ENCODE peak calls at places on chromosome 16, in four cellular contexts. F is K562, V is upper lobe of left lung, T is ascending aorta. A is an unnamed sample.

GRCh38 chr16:71568541-71568940 is 8.4 kb downstream of the TAT start:
- DNase-seq in F (no peak), V (no peak), T (no peak), A (no peak)

GRCh38 chr16:57656342-57656955 is 11.7 kb upstream of the ADGRG3 start:
- DNase-seq in F (no peak), V (no peak), T (no peak), A (no peak)

GRCh38 chr16:86573215-86573614 is 5.1 kb upstream of the FOXL1 start:
- DNase-seq in F (no peak), V (no peak), T (no peak), A (no peak)

GRCh38 chr16:31707743-31708335 is 165.8 kb upstream of the ZNF267 start:
- DNase-seq in F (no peak), V (no peak), T (no peak), A (no peak)

GRCh38 chr16:67246081-67246944 is 968 bp downstream of the FHOD1 start:
- DNase-seq in F (peak; percentile 87), V (peak; percentile 95), T (peak; percentile 87), A (peak; percentile 94)

GRCh38 chr16:75097941-75098897 is 18.4 kb downstream of the LDHD start:
- DNase-seq in F (no peak), V (no peak), T (no peak), A (peak; percentile 59)

GRCh38 chr16:28188085-28188916 is 23.5 kb downstream of the XPO6 start:
- DNase-seq in F (no peak), V (no peak), T (no peak), A (no peak)

GRCh38 chr16:2425008-2425518 is 4.2 kb upstream of the CCNF start:
- DNase-seq in F (no peak), V (no peak), T (peak; percentile 43), A (no peak)

GRCh38 chr16:48959204-48959603 is 322.4 kb downstream of the CBLN1 start:
- DNase-seq in F (peak; percentile 2), V (no peak), T (no peak), A (no peak)

GRCh38 chr16:8899709-8900317 is 17.7 kb downstream of the LITAFD start:
- DNase-seq in F (no peak), V (no peak), T (no peak), A (no peak)

GRCh38 chr16:48076455-48077012 is 79.3 kb downstream of the ABCC12 start:
- DNase-seq in F (no peak), V (no peak), T (no peak), A (no peak)

GRCh38 chr16:70556063-70556462 is 32.4 kb downstream of the SF3B3 start:
- DNase-seq in F (no peak), V (no peak), T (no peak), A (no peak)

GRCh38 chr16:3725291-3725690 is 8.0 kb upstream of the TRAP1 start:
- DNase-seq in F (no peak), V (no peak), T (no peak), A (no peak)

GRCh38 chr16:85931596-85932402 is 32.8 kb downstream of the IRF8 start:
- DNase-seq in F (no peak), V (peak; percentile 53), T (no peak), A (no peak)

GRCh38 chr16:65083181-65083845 is 38.5 kb downstream of the CDH11 start:
- DNase-seq in F (no peak), V (no peak), T (no peak), A (no peak)

GRCh38 chr16:80887062-80887461 is 82.7 kb upstream of the CDYL2 start:
- DNase-seq in F (no peak), V (no peak), T (no peak), A (no peak)

GRCh38 chr16:66902648-66903543 is 15.8 kb downstream of the CDH16 start:
- DNase-seq in F (no peak), V (no peak), T (no peak), A (no peak)

GRCh38 chr16:66250686-66251405 is 115.6 kb upstream of the CDH5 start:
- DNase-seq in F (no peak), V (no peak), T (peak; percentile 69), A (no peak)

GRCh38 chr16:49312389-49312990 is 30.9 kb upstream of the CBLN1 start:
- DNase-seq in F (no peak), V (peak; percentile 33), T (no peak), A (no peak)

GRCh38 chr16:25256821-25257503 is 683 bp downstream of the ZKSCAN2 start:
- DNase-seq in F (peak; percentile 50), V (no peak), T (peak; percentile 62), A (peak; percentile 18)

GRCh38 chr16:67404740-67405226 is 11.5 kb upstream of the TPPP3 start:
- DNase-seq in F (no peak), V (no peak), T (no peak), A (no peak)

GRCh38 chr16:4404247-4404966 is 12.0 kb downstream of the CORO7 start:
- DNase-seq in F (peak; percentile 73), V (peak; percentile 64), T (peak; percentile 66), A (peak; percentile 80)

GRCh38 chr16:3038256-3038655 is 1.5 kb upstream of the BICDL2 start:
- DNase-seq in F (no peak), V (no peak), T (no peak), A (no peak)

GRCh38 chr16:67238806-67239470 is 8.3 kb downstream of the FHOD1 start:
- DNase-seq in F (no peak), V (no peak), T (no peak), A (no peak)

GRCh38 chr16:54375056-54375455 is 88.5 kb upstream of the IRX3 start:
- DNase-seq in F (no peak), V (no peak), T (no peak), A (no peak)

GRCh38 chr16:73717266-73718057 is 579.2 kb upstream of the PSMD7 start:
- DNase-seq in F (no peak), V (no peak), T (no peak), A (no peak)

GRCh38 chr16:25501530-25502255 is 190.1 kb upstream of the HS3ST4 start:
- DNase-seq in F (no peak), V (no peak), T (no peak), A (no peak)

GRCh38 chr16:57146735-57147134 is 39.1 kb downstream of the PSME3IP1 start:
- DNase-seq in F (peak; percentile 49), V (no peak), T (no peak), A (no peak)

GRCh38 chr16:29148867-29149272 is 164.0 kb downstream of the LAT start:
- DNase-seq in F (no peak), V (peak; percentile 61), T (no peak), A (no peak)

GRCh38 chr16:90057738-90058173 is 19.4 kb downstream of the PRDM7 start:
- DNase-seq in F (peak; percentile 71), V (no peak), T (peak; percentile 35), A (no peak)

GRCh38 chr16:82972520-82972919 is 345.8 kb downstream of the CDH13 start:
- DNase-seq in F (no peak), V (no peak), T (no peak), A (no peak)

GRCh38 chr16:1073262-1073558 is 663 bp downstream of the SSTR5 start:
- DNase-seq in F (no peak), V (no peak), T (no peak), A (no peak)

GRCh38 chr16:1074379-1074649 is 1.8 kb downstream of the SSTR5 start:
- DNase-seq in F (no peak), V (peak; percentile 66), T (no peak), A (no peak)

GRCh38 chr16:1076801-1077576 is 4.4 kb downstream of the SSTR5 start:
- DNase-seq in F (no peak), V (peak; percentile 54), T (no peak), A (no peak)

GRCh38 chr16:1073566-1074378 is 1.2 kb downstream of the SSTR5 start:
- DNase-seq in F (peak; percentile 24), V (peak; percentile 44), T (no peak), A (peak; percentile 27)

GRCh38 chr16:1075546-1075945 is 3.0 kb downstream of the SSTR5 start:
- DNase-seq in F (no peak), V (peak; percentile 49), T (no peak), A (no peak)
- H3K27me3 ChIP-seq in F (peaks cover 42% of the 10 kb centered on the region), V (peaks cover 26% of the 10 kb centered on the region), T (peaks cover 13% of the 10 kb centered on the region), A (peaks cover 20% of the 10 kb centered on the region)

GRCh38 chr16:53081686-53082407 is 27.1 kb downstream of the CHD9 start:
- DNase-seq in F (no peak), V (no peak), T (no peak), A (no peak)
- TF ChIP-seq CTCF in F (no peak), V (no peak), T (no peak), A (no peak)

GRCh38 chr16:50679266-50679665 is 1.8 kb downstream of the SNX20 start:
- DNase-seq in F (no peak), V (peak; percentile 45), T (no peak), A (no peak)

GRCh38 chr16:50680556-50680893 is 587 bp downstream of the SNX20 start:
- DNase-seq in F (no peak), V (no peak), T (no peak), A (no peak)

GRCh38 chr16:50680907-50681885 is at the start of gene SNX20:
- DNase-seq in F (no peak), V (peak; percentile 29), T (no peak), A (peak; percentile 51)

GRCh38 chr16:50677351-50677750 is 3.8 kb downstream of the SNX20 start:
- DNase-seq in F (peak; percentile 11), V (peak; percentile 29), T (no peak), A (no peak)

GRCh38 chr16:50679676-50680555 is 1.2 kb downstream of the SNX20 start:
- DNase-seq in F (no peak), V (no peak), T (no peak), A (peak; percentile 1)
- H3K4me1 ChIP-seq in F (no peaks in the 10 kb centered on the region), V (peaks cover 12% of the 10 kb centered on the region), T (no peaks in the 10 kb centered on the region), A (no peaks in the 10 kb centered on the region)

GRCh38 chr16:15807603-15808009 is 49.2 kb downstream of the MYH11 start:
- DNase-seq in F (peak; percentile 51), V (peak; percentile 30), T (peak; percentile 90), A (no peak)
- H3K27me3 ChIP-seq in F (peaks cover 54% of the 10 kb centered on the region), V (no peaks in the 10 kb centered on the region), T (no peaks in the 10 kb centered on the region), A (no peaks in the 10 kb centered on the region)

DNA sequence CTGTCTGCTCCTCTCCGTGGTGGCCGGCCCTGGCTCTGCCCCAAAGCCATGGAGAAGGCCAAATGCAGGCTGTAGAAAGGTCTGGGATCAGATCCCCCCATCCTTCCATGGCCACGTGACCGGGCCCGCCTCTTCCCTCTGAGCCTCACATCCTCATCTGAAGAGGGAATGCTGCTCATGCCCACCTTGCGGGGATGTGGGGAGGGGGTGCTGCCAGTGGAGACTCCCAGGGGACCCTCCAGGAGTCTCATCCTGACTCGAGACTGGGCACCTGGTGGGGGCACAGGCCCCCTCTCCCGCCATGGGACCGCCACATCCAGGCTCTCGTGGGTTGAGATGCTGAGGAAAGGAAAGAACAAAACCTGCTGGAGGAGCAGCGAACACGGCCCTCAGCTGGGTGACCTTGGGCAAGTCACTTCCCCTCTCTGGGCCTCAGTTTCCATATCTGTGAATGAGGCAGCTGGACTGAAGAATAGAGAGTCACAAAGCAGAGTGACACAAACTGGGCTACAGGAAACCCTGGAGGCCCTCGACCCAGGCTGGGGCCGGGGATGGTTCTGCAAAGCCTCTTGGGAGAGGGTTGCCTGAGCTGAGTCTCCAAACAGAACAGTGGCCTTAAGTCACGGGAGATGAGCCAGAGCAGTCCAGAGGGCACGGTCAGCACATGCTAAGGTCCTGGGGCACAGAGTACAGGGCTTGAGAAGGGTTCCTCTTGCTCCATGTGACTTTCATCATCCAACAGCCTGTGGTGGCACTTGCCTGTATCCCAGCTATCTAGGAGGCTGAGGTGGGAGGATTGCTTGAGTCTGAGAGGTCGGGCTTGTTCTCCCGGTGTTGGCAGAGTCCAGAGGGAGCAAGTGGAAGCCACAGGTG is 30.1 kb downstream of the SOCS1 start:
- DNase-seq in F (no peak), V (peak; percentile 63), T (no peak), A (no peak)
- TF ChIP-seq CTCF in F (no peak), V (no peak), T (no peak), A (no peak)

DNA sequence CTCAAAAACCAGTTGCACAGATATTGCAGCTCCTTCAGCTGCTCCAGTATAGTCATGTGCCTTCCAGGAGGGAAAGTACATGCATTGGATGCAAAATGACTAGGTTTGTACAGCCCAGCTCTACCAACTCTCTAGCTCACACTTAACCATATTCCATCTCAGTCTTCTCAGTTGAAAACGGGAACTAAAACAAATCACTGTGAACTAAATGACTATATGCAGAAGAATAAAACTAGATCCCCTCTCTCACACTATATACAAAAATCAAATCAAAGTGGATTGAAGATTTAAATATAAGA is 24.9 kb downstream of the DCUN1D3 start:
- DNase-seq in F (no peak), V (no peak), T (no peak), A (no peak)
- H3K4me1 ChIP-seq in F (peaks cover 9% of the 10 kb centered on the region), V (peaks cover 51% of the 10 kb centered on the region), T (peaks cover 71% of the 10 kb centered on the region), A (peaks cover 53% of the 10 kb centered on the region)

A was measured in adrenal gland.